ENCODE peak calls at places on chromosomes 1 and 21, in seven cellular contexts. S is HCT116, V is suprapubic skin, Y is GM23338, D is Panc1, W is spleen, L is transverse colon. M is an unnamed sample.

GRCh38 chr21:15935530-15935929 is 205.7 kb downstream of the USP25 start:
- DNase-seq in S (no peak), V (no peak), Y (no peak), D (no peak), W (no peak), L (no peak), M (no peak)

GRCh38 chr1:93148001-93148400 is 32.2 kb downstream of the TMED5 start:
- DNase-seq in S (no peak), V (no peak), Y (no peak), D (no peak), W (no peak), L (no peak), M (no peak)

GRCh38 chr1:111597433-111597832 is 22.2 kb upstream of the RAP1A start:
- DNase-seq in S (no peak), V (no peak), Y (no peak), D (no peak), W (no peak), L (no peak), M (no peak)

GRCh38 chr1:93346472-93346991 is 825 bp downstream of the DR1 start:
- DNase-seq in S (no peak), V (no peak), Y (peak), D (no peak), W (no peak), L (peak), M (no peak)

GRCh38 chr1:61332196-61332753 is 249.9 kb downstream of the NFIA start:
- DNase-seq in S (no peak), V (no peak), Y (no peak), D (no peak), W (no peak), L (no peak), M (no peak)

GRCh38 chr1:206447792-206448191 is 22.5 kb upstream of the IKBKE start:
- DNase-seq in S (no peak), V (no peak), Y (no peak), D (no peak), W (no peak), L (no peak), M (no peak)

GRCh38 chr1:60989745-60990718 is 92.3 kb upstream of the NFIA start:
- DNase-seq in S (no peak), V (no peak), Y (no peak), D (no peak), W (no peak), L (no peak), M (no peak)

GRCh38 chr1:58855351-58856165 is 71.7 kb upstream of the JUN start:
- DNase-seq in S (no peak), V (no peak), Y (no peak), D (no peak), W (no peak), L (no peak), M (no peak)

GRCh38 chr1:64917328-64917861 is 49.0 kb downstream of the JAK1 start:
- DNase-seq in S (peak), V (peak), Y (peak), D (peak), W (no peak), L (peak), M (no peak)

GRCh38 chr1:243950166-243950565 is 100.1 kb upstream of the AKT3 start:
- DNase-seq in S (no peak), V (no peak), Y (no peak), D (no peak), W (no peak), L (no peak), M (no peak)

GRCh38 chr1:147600119-147601111 is 59.1 kb downstream of the BCL9 start:
- DNase-seq in S (no peak), V (no peak), Y (peak), D (no peak), W (no peak), L (no peak), M (no peak)

GRCh38 chr21:17585875-17586450 is 26.7 kb downstream of the BTG3 start:
- DNase-seq in S (peak), V (no peak), Y (peak), D (peak), W (no peak), L (no peak), M (no peak)

GRCh38 chr1:81699234-81699633 is 101.5 kb upstream of the ADGRL2 start:
- DNase-seq in S (no peak), V (no peak), Y (peak), D (no peak), W (no peak), L (no peak), M (no peak)

GRCh38 chr1:46714976-46715375 is 3.9 kb downstream of the EFCAB14 start:
- DNase-seq in S (no peak), V (no peak), Y (no peak), D (no peak), W (no peak), L (no peak), M (no peak)

GRCh38 chr1:185719021-185719420 is 15.2 kb upstream of the HMCN1 start:
- DNase-seq in S (peak), V (no peak), Y (peak), D (no peak), W (no peak), L (no peak), M (no peak)

GRCh38 chr1:56414728-56415224 is 164.6 kb downstream of the PLPP3 start:
- DNase-seq in S (no peak), V (no peak), Y (no peak), D (no peak), W (no peak), L (no peak), M (no peak)

GRCh38 chr1:101150676-101151075 is 86.1 kb upstream of the S1PR1 start:
- DNase-seq in S (no peak), V (no peak), Y (no peak), D (no peak), W (no peak), L (no peak), M (no peak)

DNA sequence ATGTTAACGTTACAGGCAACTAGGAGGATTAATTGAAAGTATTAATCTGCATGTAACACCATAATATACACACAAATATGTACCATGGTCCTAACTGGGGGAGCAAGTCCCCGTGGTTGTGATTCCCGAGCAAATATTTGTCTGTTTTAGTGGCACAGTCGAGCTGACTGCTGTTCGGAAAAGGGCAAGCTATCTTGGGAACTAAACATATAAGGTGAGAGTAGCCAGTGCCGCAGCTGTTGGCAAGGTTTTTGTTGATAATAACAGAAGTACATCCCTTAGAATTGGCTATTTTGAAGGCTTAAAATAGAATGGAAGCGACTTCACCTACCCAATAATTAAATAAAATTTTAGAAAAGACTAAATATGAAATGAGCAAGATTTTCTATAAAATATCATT is 45.5 kb downstream of the UCHL5 start:
- DNase-seq in S (no peak), V (no peak), Y (no peak), D (no peak), W (no peak), L (no peak), M (no peak)
- TF ChIP-seq POLR2AphosphoS5 in S (no peak), V (no peak), Y (no peak), D (no peak), W (no peak), L (peak), M (no peak)

GRCh38 chr1:32971576-32971975 is 7.0 kb upstream of the RNF19B start:
- DNase-seq in S (no peak), V (no peak), Y (no peak), D (no peak), W (no peak), L (no peak), M (no peak)

GRCh38 chr1:32977546-32978087 is 13.0 kb upstream of the RNF19B start:
- DNase-seq in S (no peak), V (no peak), Y (no peak), D (no peak), W (no peak), L (no peak), M (no peak)

GRCh38 chr1:32969556-32969955 is 4.9 kb upstream of the RNF19B start:
- DNase-seq in S (no peak), V (no peak), Y (no peak), D (no peak), W (no peak), L (no peak), M (no peak)

GRCh38 chr1:32971156-32971555 is 6.5 kb upstream of the RNF19B start:
- DNase-seq in S (no peak), V (no peak), Y (no peak), D (no peak), W (no peak), L (no peak), M (no peak)

DNA sequence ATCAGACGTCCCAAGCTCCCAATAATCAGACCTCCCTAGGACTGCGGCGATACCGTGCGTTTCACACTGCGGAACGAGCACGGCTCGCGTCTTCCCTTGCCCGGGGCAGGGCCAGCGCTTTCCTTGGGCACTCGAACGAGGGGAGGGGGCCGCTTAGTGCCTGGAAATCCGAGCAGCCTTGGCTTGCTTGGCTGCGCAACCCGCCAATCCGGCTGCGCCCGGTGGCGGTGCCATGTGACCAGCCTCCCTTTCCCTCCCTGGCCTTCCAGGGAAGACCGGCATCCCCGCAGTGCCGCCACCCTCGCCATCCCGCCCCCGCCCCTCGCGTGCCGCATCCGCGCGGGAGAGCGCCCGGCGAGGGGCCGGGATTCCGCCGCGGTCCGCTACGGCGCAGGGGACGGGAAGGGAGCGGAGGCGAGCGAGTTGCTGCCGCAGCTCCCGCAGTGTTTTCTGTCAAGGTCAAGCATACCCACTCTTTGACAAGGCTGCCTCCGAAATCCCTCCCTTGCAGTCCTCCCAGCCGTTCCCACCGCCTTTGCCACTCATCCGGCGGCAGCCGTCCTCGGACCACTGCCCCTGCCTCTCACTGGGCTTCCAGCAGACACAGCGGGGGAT is 8.3 kb upstream of the RNF19B start:
- DNase-seq in S (no peak), V (no peak), Y (peak), D (no peak), W (peak), L (peak), M (no peak)
- H3K4me3 ChIP-seq in S (no peak), V (peak), Y (peak), D (peak), W (peak), L (peak), M (peak)

GRCh38 chr1:57637155-57637554 is 213.3 kb upstream of the DAB1 start:
- DNase-seq in S (no peak), V (no peak), Y (no peak), D (no peak), W (no peak), L (no peak), M (no peak)
- TF ChIP-seq CTCF in S (no peak), V (no peak), Y (no peak), D (no peak), W (no peak), L (no peak), M (no peak)

GRCh38 chr1:27955076-27955475 is 4.7 kb upstream of the XKR8 start:
- DNase-seq in S (no peak), V (no peak), Y (no peak), D (no peak), W (peak), L (no peak), M (no peak)

GRCh38 chr1:27954186-27954585 is 5.6 kb upstream of the XKR8 start:
- DNase-seq in S (no peak), V (no peak), Y (no peak), D (no peak), W (peak), L (no peak), M (no peak)

GRCh38 chr1:27957655-27958054 is 2.1 kb upstream of the XKR8 start:
- DNase-seq in S (no peak), V (no peak), Y (no peak), D (no peak), W (no peak), L (no peak), M (no peak)

GRCh38 chr1:27958513-27958912 is 1.3 kb upstream of the XKR8 start:
- DNase-seq in S (no peak), V (no peak), Y (no peak), D (no peak), W (peak), L (no peak), M (no peak)

GRCh38 chr1:27956761-27957160 is 3.0 kb upstream of the XKR8 start:
- DNase-seq in S (no peak), V (no peak), Y (no peak), D (no peak), W (no peak), L (no peak), M (no peak)
- TF ChIP-seq POLR2AphosphoS5 in S (no peak), V (no peak), Y (no peak), D (no peak), W (no peak), L (no peak), M (no peak)

DNA sequence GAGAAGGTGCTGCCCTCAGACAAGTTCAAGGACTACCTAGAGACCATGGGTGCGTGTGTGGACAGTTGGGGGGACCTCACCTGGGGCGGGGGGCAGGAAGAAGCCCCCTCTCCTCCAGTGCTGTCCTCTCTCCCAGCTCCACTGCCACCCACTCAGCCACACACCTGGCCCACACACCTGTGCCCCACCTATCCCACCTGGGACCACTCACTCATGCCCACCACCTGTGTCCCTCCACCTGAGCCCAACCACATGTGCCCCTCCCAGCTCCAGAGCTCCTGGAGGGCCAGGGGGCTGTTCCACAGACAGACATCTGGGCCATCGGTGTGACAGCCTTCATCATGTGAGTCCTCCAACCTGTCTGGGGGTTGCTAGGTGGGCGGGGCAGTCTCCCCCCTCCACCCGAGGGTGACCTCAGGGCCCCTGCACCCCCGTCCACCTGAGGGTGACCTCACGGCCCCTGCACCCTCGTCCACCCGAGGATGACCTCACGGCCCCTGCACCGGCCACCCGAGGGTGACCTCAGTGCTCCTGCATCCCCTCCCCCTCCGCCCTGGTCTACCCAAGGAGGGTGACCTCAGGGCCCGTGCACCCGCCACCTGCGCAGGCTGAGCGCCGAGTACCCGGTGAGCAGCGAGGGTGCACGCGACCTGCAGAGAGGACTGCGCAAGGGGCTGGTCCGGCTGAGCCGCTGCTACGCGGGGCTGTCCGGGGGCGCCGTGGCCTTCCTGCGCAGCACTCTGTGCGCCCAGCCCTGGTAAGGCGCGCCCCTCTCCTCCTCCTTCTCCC is 28.8 kb downstream of the TRIM11 start:
- DNase-seq in S (no peak), V (no peak), Y (no peak), D (no peak), W (peak), L (no peak), M (no peak)
- H3K4me3 ChIP-seq in S (peak), V (peak), Y (peak), D (peak), W (no peak), L (peak), M (peak)

DNA sequence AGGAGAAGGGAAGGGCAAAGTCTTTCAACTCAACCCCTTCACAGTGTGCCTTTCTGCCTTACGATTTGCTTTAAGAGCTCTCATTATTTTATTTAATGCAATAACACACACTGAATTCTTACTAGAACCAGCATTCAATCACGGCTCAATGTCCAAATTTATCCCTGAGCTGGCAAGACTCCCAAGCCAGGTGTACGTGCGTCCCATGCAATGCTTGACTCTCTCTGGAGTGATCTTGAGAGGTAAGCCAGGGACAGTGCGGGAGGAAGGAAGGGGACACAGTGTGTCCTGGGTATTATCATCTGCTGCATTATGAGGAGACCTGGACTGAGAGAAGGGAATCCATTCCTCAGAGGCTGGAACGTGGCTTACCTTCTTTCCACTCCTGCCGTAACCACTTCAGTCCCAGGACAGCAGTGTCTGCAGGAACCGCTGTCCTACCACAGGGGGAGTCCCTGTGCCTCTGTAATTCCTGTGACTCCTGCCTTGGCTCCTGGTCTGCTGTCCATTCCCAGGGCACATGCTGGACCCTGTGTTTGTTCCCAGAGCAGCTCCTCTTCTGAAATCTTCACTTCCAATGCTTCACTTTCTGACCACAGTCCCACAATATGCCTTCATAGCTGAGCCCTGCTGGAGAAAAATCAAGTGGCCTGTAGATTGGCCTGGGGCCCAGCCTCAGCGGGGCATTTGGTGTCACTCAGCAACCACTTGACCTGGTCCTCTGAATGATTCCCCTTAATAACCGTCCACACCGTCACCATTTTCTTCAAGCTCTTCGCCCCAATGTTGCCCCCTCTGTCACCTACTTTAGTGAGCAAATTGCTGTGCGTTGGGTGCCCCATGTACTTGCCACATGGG is 28.6 kb upstream of the STUM start:
- DNase-seq in S (no peak), V (peak), Y (peak), D (no peak), W (no peak), L (no peak), M (no peak)
- TF ChIP-seq CTCF in S (peak), V (no peak), Y (peak), D (no peak), W (no peak), L (no peak), M (no peak)

GRCh38 chr1:32727876-32728275 is 25.3 kb upstream of the SYNC start:
- DNase-seq in S (no peak), V (no peak), Y (no peak), D (no peak), W (no peak), L (no peak), M (no peak)
- TF ChIP-seq POLR2AphosphoS5 in S (no peak), V (no peak), Y (no peak), D (no peak), W (no peak), L (no peak), M (no peak)

GRCh38 chr21:42231761-42232160 is 12.8 kb downstream of the ABCG1 start:
- DNase-seq in S (no peak), V (no peak), Y (no peak), D (no peak), W (peak), L (no peak), M (no peak)

GRCh38 chr21:42234026-42234425 is 15.1 kb downstream of the ABCG1 start:
- DNase-seq in S (no peak), V (no peak), Y (peak), D (no peak), W (peak), L (no peak), M (no peak)

GRCh38 chr21:42234464-42235241 is 15.7 kb downstream of the ABCG1 start:
- DNase-seq in S (no peak), V (no peak), Y (peak), D (no peak), W (peak), L (peak), M (no peak)

GRCh38 chr21:42232176-42232825 is 13.4 kb downstream of the ABCG1 start:
- DNase-seq in S (no peak), V (no peak), Y (no peak), D (no peak), W (peak), L (no peak), M (no peak)

GRCh38 chr21:42233067-42233981 is 14.4 kb downstream of the ABCG1 start:
- DNase-seq in S (no peak), V (peak), Y (peak), D (no peak), W (peak), L (peak), M (peak)
- H3K4me3 ChIP-seq in S (no peak), V (no peak), Y (peak), D (no peak), W (no peak), L (peak), M (no peak)

GRCh38 chr1:198681831-198682756 is 43.3 kb downstream of the PTPRC start:
- DNase-seq in S (no peak), V (peak), Y (peak), D (no peak), W (peak), L (peak), M (no peak)

GRCh38 chr1:198691063-198691462 is 52.2 kb downstream of the PTPRC start:
- DNase-seq in S (no peak), V (no peak), Y (no peak), D (no peak), W (no peak), L (no peak), M (no peak)

GRCh38 chr1:198683449-198683848 is 44.6 kb downstream of the PTPRC start:
- DNase-seq in S (no peak), V (no peak), Y (no peak), D (no peak), W (no peak), L (no peak), M (no peak)

GRCh38 chr1:198687429-198687828 is 48.6 kb downstream of the PTPRC start:
- DNase-seq in S (no peak), V (no peak), Y (no peak), D (no peak), W (no peak), L (no peak), M (no peak)

GRCh38 chr1:198686069-198686728 is 47.4 kb downstream of the PTPRC start:
- DNase-seq in S (peak), V (no peak), Y (peak), D (no peak), W (no peak), L (no peak), M (no peak)
- TF ChIP-seq CTCF in S (peak), V (no peak), Y (no peak), D (peak), W (peak), L (peak), M (no peak)

M was measured in vagina.